ENCODE peak calls at places on chromosomes 5 and 9, in seven cellular contexts. W is AG10803, X is HT1080, F is NCI-H82, T is colonic mucosa, Z is T-helper 1 cell, S is amniotic stem cell. I is an unnamed sample.

GRCh38 chr5:13569088-13569715 is 375.3 kb downstream of the DNAH5 start:
- DNase-seq in X (no peak), T (no peak), S (no peak), Z (no peak), W (no peak), F (no peak), I (no peak)

GRCh38 chr5:157594237-157594636 is 18.7 kb upstream of the ADAM19 start:
- DNase-seq in F (no peak), S (no peak), Z (no peak), T (no peak), X (no peak), W (peak; percentile 26), I (no peak)

GRCh38 chr5:616342-617039 is 4.4 kb downstream of the CEP72 start:
- DNase-seq in S (no peak), W (no peak), Z (no peak), T (no peak), X (peak; percentile 24), F (no peak), I (no peak)

GRCh38 chr5:55650391-55650790 is 61.7 kb downstream of the SLC38A9 start:
- DNase-seq in W (peak; percentile 63), X (peak; percentile 78), F (no peak), T (no peak), Z (no peak), S (no peak), I (no peak)

GRCh38 chr5:132754947-132755346 is 7.7 kb downstream of the CCNI2 start:
- DNase-seq in Z (no peak), T (no peak), W (peak; percentile 41), X (peak; percentile 29), F (peak; percentile 26), S (no peak), I (no peak)

GRCh38 chr5:137733011-137733410 is 2.9 kb downstream of the KLHL3 start:
- DNase-seq in F (no peak), X (no peak), W (no peak), S (no peak), Z (no peak), T (no peak), I (no peak)

GRCh38 chr5:159061186-159061796 is 38.4 kb downstream of the EBF1 start:
- DNase-seq in W (peak; percentile 85), Z (no peak), X (peak; percentile 79), S (peak; percentile 48), F (peak; percentile 52), T (no peak), I (no peak)

GRCh38 chr5:153632748-153633290 is 142.3 kb downstream of the GRIA1 start:
- DNase-seq in Z (no peak), W (peak; percentile 29), X (peak; percentile 42), S (no peak), T (no peak), F (no peak), I (no peak)

GRCh38 chr9:78958887-78959286 is 612.9 kb upstream of the TLE4 start:
- DNase-seq in F (peak; percentile 65), S (no peak), Z (no peak), T (no peak), W (no peak), X (peak; percentile 25), I (no peak)

GRCh38 chr5:100799166-100799565 is 103.9 kb downstream of the ST8SIA4 start:
- DNase-seq in F (no peak), W (no peak), T (no peak), S (no peak), X (no peak), Z (no peak), I (no peak)

GRCh38 chr5:135119497-135119896 is 85.5 kb upstream of the PITX1 start:
- DNase-seq in X (no peak), Z (no peak), F (no peak), T (no peak), W (no peak), S (no peak), I (no peak)

GRCh38 chr9:127809002-127809561 is 6.4 kb downstream of the FPGS start:
- DNase-seq in X (no peak), T (no peak), Z (no peak), W (no peak), S (no peak), F (no peak), I (no peak)

GRCh38 chr9:68762570-68762969 is 57.5 kb downstream of the PIP5K1B start:
- DNase-seq in F (no peak), T (no peak), S (no peak), X (peak; percentile 2), Z (no peak), W (no peak), I (no peak)

GRCh38 chr9:127021664-127022337 is 100.6 kb downstream of the ANGPTL2 start:
- DNase-seq in T (peak; percentile 49), Z (no peak), X (no peak), F (peak; percentile 98), W (peak; percentile 99), S (peak; percentile 91), I (no peak)

GRCh38 chr5:17813214-17813613 is 179.0 kb downstream of the TAF11L14 start:
- DNase-seq in S (no peak), W (no peak), F (no peak), T (no peak), X (no peak), Z (no peak), I (no peak)